ENCODE peak calls at places on chromosome 17, in five cellular contexts. G is uterus, Y is Kasumi-1, R is neural crest cell, C is NCI-H2171 treated with DMSO at 0.1 percent for 48 hours. W is an unnamed sample.

GRCh38 chr17:47735536-47736011 is 2.5 kb downstream of the TBX21 start:
- DNase-seq in G (no peak), Y (no peak), R (no peak), C (no peak), W (no peak)

GRCh38 chr17:43020789-43021738 is 1.1 kb downstream of the VAT1 start:
- DNase-seq in G (peak), Y (peak), R (no peak), C (peak), W (no peak)

GRCh38 chr17:6361733-6362132 is 73.2 kb downstream of the AIPL1 start:
- DNase-seq in G (no peak), Y (no peak), R (no peak), C (no peak), W (no peak)

GRCh38 chr17:17959520-17960361 is 12.5 kb downstream of the TOM1L2 start:
- DNase-seq in G (no peak), Y (no peak), R (no peak), C (no peak), W (no peak)

GRCh38 chr17:18074566-18075272 is 13.0 kb upstream of the DRG2 start:
- DNase-seq in G (no peak), Y (no peak), R (no peak), C (no peak), W (no peak)

GRCh38 chr17:56754523-56755208 is 79.1 kb downstream of the C17orf67 start:
- DNase-seq in G (no peak), Y (peak), R (no peak), C (peak), W (peak)

GRCh38 chr17:77366206-77366557 is 225.4 kb downstream of the SEC14L1 start:
- DNase-seq in G (no peak), Y (no peak), R (no peak), C (peak), W (peak)

GRCh38 chr17:17781591-17782424 is 55.0 kb downstream of the SREBF1 start:
- DNase-seq in G (peak), Y (no peak), R (peak), C (peak), W (peak)

GRCh38 chr17:48062273-48062672 is 14.1 kb downstream of the NFE2L1 start:
- DNase-seq in G (no peak), Y (no peak), R (no peak), C (no peak), W (no peak)

GRCh38 chr17:17151055-17151454 is 55.1 kb downstream of the PLD6 start:
- DNase-seq in G (no peak), Y (no peak), R (no peak), C (no peak), W (no peak)

GRCh38 chr17:20063665-20064648 is 54.8 kb downstream of the SPECC1 start:
- DNase-seq in G (peak), Y (peak), R (no peak), C (peak), W (peak)

GRCh38 chr17:6495450-6496115 is 51.3 kb downstream of the PIMREG start:
- DNase-seq in G (no peak), Y (no peak), R (no peak), C (no peak), W (no peak)

GRCh38 chr17:71149607-71150006 is 971.2 kb upstream of the SOX9 start:
- DNase-seq in G (no peak), Y (no peak), R (no peak), C (no peak), W (no peak)

GRCh38 chr17:74224959-74225725 is 11.8 kb downstream of the TTYH2 start:
- DNase-seq in G (no peak), Y (no peak), R (no peak), C (no peak), W (no peak)

GRCh38 chr17:12727881-12728280 is 61.4 kb upstream of the ARHGAP44 start:
- DNase-seq in G (no peak), Y (no peak), R (no peak), C (no peak), W (no peak)